ENCODE peak calls at places on chromosomes 7 and 10, in seven cellular contexts. One of them, this sample, is unnamed.

GRCh38 chr7:2589341-2589740 is 30.6 kb downstream of the IQCE start:
- DNase-seq in left ventricle myocardium inferior: no peak
- DNase-seq in tibial nerve: no peak
- DNase-seq in activated T-cell treated with anti-CD3 and anti-CD28 coated beads for 1 hour: no peak
- DNase-seq in nucleus accumbens: no peak
- DNase-seq in HFFc6: no peak
- DNase-seq in GM19239: no peak
- DNase-seq in this sample: no peak

GRCh38 chr7:26029911-26030310 is 122.1 kb upstream of the NFE2L3 start:
- DNase-seq in left ventricle myocardium inferior: no peak
- DNase-seq in tibial nerve: no peak
- DNase-seq in activated T-cell treated with anti-CD3 and anti-CD28 coated beads for 1 hour: no peak
- DNase-seq in nucleus accumbens: no peak
- DNase-seq in HFFc6: no peak
- DNase-seq in GM19239: no peak
- DNase-seq in this sample: no peak

GRCh38 chr7:151233111-151233701 is 923 bp downstream of the CHPF2 start:
- DNase-seq in left ventricle myocardium inferior: no peak
- DNase-seq in tibial nerve: no peak
- DNase-seq in activated T-cell treated with anti-CD3 and anti-CD28 coated beads for 1 hour: peak
- DNase-seq in nucleus accumbens: peak
- DNase-seq in HFFc6: peak
- DNase-seq in GM19239: no peak
- DNase-seq in this sample: peak

GRCh38 chr10:71268751-71269150 is 50.3 kb upstream of the SLC29A3 start:
- DNase-seq in left ventricle myocardium inferior: peak
- DNase-seq in tibial nerve: no peak
- DNase-seq in activated T-cell treated with anti-CD3 and anti-CD28 coated beads for 1 hour: no peak
- DNase-seq in nucleus accumbens: no peak
- DNase-seq in HFFc6: no peak
- DNase-seq in GM19239: no peak
- DNase-seq in this sample: no peak

GRCh38 chr10:70337201-70337651 is 45.2 kb downstream of the LRRC20 start:
- DNase-seq in left ventricle myocardium inferior: no peak
- DNase-seq in tibial nerve: no peak
- DNase-seq in activated T-cell treated with anti-CD3 and anti-CD28 coated beads for 1 hour: no peak
- DNase-seq in nucleus accumbens: no peak
- DNase-seq in HFFc6: no peak
- DNase-seq in GM19239: no peak
- DNase-seq in this sample: peak

GRCh38 chr10:124092270-124093075 is 925 bp downstream of the CHST15 start:
- DNase-seq in left ventricle myocardium inferior: peak
- DNase-seq in tibial nerve: no peak
- DNase-seq in activated T-cell treated with anti-CD3 and anti-CD28 coated beads for 1 hour: peak
- DNase-seq in nucleus accumbens: no peak
- DNase-seq in HFFc6: peak
- DNase-seq in GM19239: peak
- DNase-seq in this sample: peak

GRCh38 chr10:2929859-2930258 is 137.5 kb upstream of the PFKP start:
- DNase-seq in left ventricle myocardium inferior: no peak
- DNase-seq in tibial nerve: no peak
- DNase-seq in activated T-cell treated with anti-CD3 and anti-CD28 coated beads for 1 hour: no peak
- DNase-seq in nucleus accumbens: no peak
- DNase-seq in HFFc6: no peak
- DNase-seq in GM19239: no peak
- DNase-seq in this sample: no peak

GRCh38 chr7:69412331-69413146 is 185.7 kb upstream of the AUTS2 start:
- DNase-seq in left ventricle myocardium inferior: peak
- DNase-seq in tibial nerve: no peak
- DNase-seq in activated T-cell treated with anti-CD3 and anti-CD28 coated beads for 1 hour: no peak
- DNase-seq in nucleus accumbens: peak
- DNase-seq in HFFc6: no peak
- DNase-seq in GM19239: no peak
- DNase-seq in this sample: peak

GRCh38 chr7:67813621-67814292 is 817.1 kb downstream of the TYW1 start:
- DNase-seq in left ventricle myocardium inferior: no peak
- DNase-seq in tibial nerve: no peak
- DNase-seq in activated T-cell treated with anti-CD3 and anti-CD28 coated beads for 1 hour: no peak
- DNase-seq in nucleus accumbens: no peak
- DNase-seq in HFFc6: no peak
- DNase-seq in GM19239: no peak
- DNase-seq in this sample: no peak

GRCh38 chr7:1156782-1157535 is 3.0 kb downstream of the ZFAND2A start:
- DNase-seq in left ventricle myocardium inferior: no peak
- DNase-seq in tibial nerve: no peak
- DNase-seq in activated T-cell treated with anti-CD3 and anti-CD28 coated beads for 1 hour: no peak
- DNase-seq in nucleus accumbens: no peak
- DNase-seq in HFFc6: peak
- DNase-seq in GM19239: no peak
- DNase-seq in this sample: no peak

This sample was measured in SW480.